ENCODE peak calls at places on chromosomes 12 and 14, in eight cellular contexts. T, W, O, F, L, R, S and J are unnamed samples.

GRCh38 chr12:93025145-93026103 is 96.3 kb upstream of the EEA1 start:
- DNase-seq in T (no peak), W (peak; percentile 62), O (peak; percentile 33), F (no peak), L (peak; percentile 55), R (peak; percentile 73), S (no peak), J (peak; percentile 0)

GRCh38 chr12:95815635-95816212 is 25.2 kb upstream of the NTN4 start:
- DNase-seq in T (no peak), W (peak; percentile 55), O (peak; percentile 32), F (no peak), L (peak; percentile 51), R (peak; percentile 66), S (no peak), J (no peak)

GRCh38 chr14:65847065-65847847 is 434.7 kb downstream of the FUT8 start:
- DNase-seq in T (no peak), W (no peak), O (no peak), F (no peak), L (no peak), R (no peak), S (peak; percentile 25), J (no peak)

GRCh38 chr14:74941676-74942097 is 13.7 kb downstream of the PGF start:
- DNase-seq in T (no peak), W (peak; percentile 43), O (peak; percentile 76), F (peak; percentile 71), L (no peak), R (peak; percentile 80), S (peak; percentile 49), J (no peak)

GRCh38 chr14:92490239-92490959 is 23.2 kb upstream of the RIN3 start:
- DNase-seq in T (no peak), W (no peak), O (no peak), F (no peak), L (no peak), R (no peak), S (no peak), J (no peak)

GRCh38 chr12:77190022-77190421 is 124.7 kb upstream of the E2F7 start:
- DNase-seq in T (no peak), W (peak; percentile 86), O (no peak), F (no peak), L (no peak), R (peak; percentile 93), S (no peak), J (peak; percentile 37)

GRCh38 chr12:82025462-82025861 is 266.3 kb upstream of the PPFIA2 start:
- DNase-seq in T (no peak), W (no peak), O (no peak), F (no peak), L (no peak), R (no peak), S (no peak), J (no peak)

GRCh38 chr12:120944645-120945217 is 33.6 kb upstream of the HNF1A start:
- DNase-seq in T (no peak), W (no peak), O (peak; percentile 67), F (peak; percentile 38), L (peak; percentile 54), R (peak; percentile 60), S (peak; percentile 41), J (peak; percentile 9)

GRCh38 chr14:103142031-103142430 is 18.8 kb downstream of the TNFAIP2 start:
- DNase-seq in T (no peak), W (no peak), O (no peak), F (no peak), L (peak; percentile 42), R (no peak), S (no peak), J (no peak)

GRCh38 chr14:72610831-72611200 is 283.1 kb downstream of the DPF3 start:
- DNase-seq in T (no peak), W (no peak), O (no peak), F (no peak), L (no peak), R (peak; percentile 41), S (no peak), J (no peak)

GRCh38 chr14:85444685-85445084 is 85.3 kb upstream of the FLRT2 start:
- DNase-seq in T (peak; percentile 47), W (no peak), O (no peak), F (no peak), L (peak; percentile 69), R (peak; percentile 22), S (peak; percentile 19), J (no peak)

GRCh38 chr12:79444089-79444488 is 246.7 kb downstream of the PAWR start:
- DNase-seq in T (no peak), W (no peak), O (no peak), F (no peak), L (no peak), R (peak; percentile 53), S (no peak), J (no peak)

GRCh38 chr14:71726639-71727085 is 205.6 kb upstream of the RGS6 start:
- DNase-seq in T (no peak), W (peak; percentile 18), O (no peak), F (no peak), L (no peak), R (peak; percentile 82), S (no peak), J (no peak)

GRCh38 chr12:5578775-5579174 is 146.9 kb downstream of the NTF3 start:
- DNase-seq in T (no peak), W (no peak), O (no peak), F (no peak), L (no peak), R (no peak), S (no peak), J (no peak)

GRCh38 chr14:51398898-51399297 is 158.9 kb downstream of the TMX1 start:
- DNase-seq in T (peak; percentile 53), W (peak; percentile 77), O (no peak), F (peak; percentile 50), L (no peak), R (peak; percentile 96), S (no peak), J (peak; percentile 15)

GRCh38 chr12:76628745-76629144 is 69.2 kb upstream of the OSBPL8 start:
- DNase-seq in T (no peak), W (no peak), O (no peak), F (no peak), L (no peak), R (no peak), S (no peak), J (no peak)

GRCh38 chr14:102827716-102828115 is 50.5 kb downstream of the TRAF3 start:
- DNase-seq in T (no peak), W (no peak), O (no peak), F (no peak), L (peak; percentile 71), R (no peak), S (no peak), J (no peak)